ENCODE peak calls at places on chromosome 1, in four cellular contexts. X, Q, N and G are unnamed samples.

GRCh38 chr1:101278845-101279244 is 42.0 kb downstream of the S1PR1 start:
- DNase-seq in X (no peak), Q (no peak), N (no peak), G (no peak)

GRCh38 chr1:226737819-226738420 is 1.2 kb downstream of the ITPKB start:
- DNase-seq in X (peak), Q (peak), N (peak), G (peak)

GRCh38 chr1:160489513-160490261 is 33.4 kb downstream of the SLAMF6 start:
- DNase-seq in X (no peak), Q (no peak), N (no peak), G (no peak)

GRCh38 chr1:18740617-18741016 is 110.0 kb downstream of the PAX7 start:
- DNase-seq in X (no peak), Q (no peak), N (no peak), G (no peak)

GRCh38 chr1:187051618-187052232 is 223.0 kb downstream of the PLA2G4A start:
- DNase-seq in X (peak), Q (peak), N (no peak), G (peak)

GRCh38 chr1:161706483-161707347 is at the start of gene FCRLA:
- DNase-seq in X (peak), Q (peak), N (no peak), G (peak)

GRCh38 chr1:184970691-184971161 is 3.6 kb downstream of the NIBAN1 start:
- DNase-seq in X (peak), Q (peak), N (no peak), G (peak)

GRCh38 chr1:248696261-248696660 is 6.3 kb downstream of the OR14I1 start:
- DNase-seq in X (no peak), Q (no peak), N (no peak), G (peak)

GRCh38 chr1:205601209-205601608 is 30.6 kb downstream of the ELK4 start:
- DNase-seq in X (no peak), Q (no peak), N (no peak), G (no peak)

GRCh38 chr1:182784556-182785171 is 4.9 kb upstream of the NPL start:
- DNase-seq in X (peak), Q (peak), N (no peak), G (peak)

GRCh38 chr1:64473367-64473766 is 3.4 kb downstream of the CACHD1 start:
- DNase-seq in X (no peak), Q (no peak), N (no peak), G (no peak)

GRCh38 chr1:203673550-203674411 is 47.1 kb downstream of the ATP2B4 start:
- DNase-seq in X (peak), Q (peak), N (peak), G (peak)

GRCh38 chr1:155962599-155963211 is 15.6 kb downstream of the ARHGEF2 start:
- DNase-seq in X (peak), Q (peak), N (no peak), G (peak)

GRCh38 chr1:192632641-192633532 is 3.1 kb upstream of the RGS13 start:
- DNase-seq in X (no peak), Q (no peak), N (no peak), G (no peak)

GRCh38 chr1:5125208-5125607 is 470.8 kb downstream of the AJAP1 start:
- DNase-seq in X (no peak), Q (no peak), N (no peak), G (no peak)

GRCh38 chr1:232316864-232317263 is 313.1 kb downstream of the SIPA1L2 start:
- DNase-seq in X (no peak), Q (no peak), N (no peak), G (peak)

GRCh38 chr1:215777370-215777925 is 210.3 kb downstream of the KCTD3 start:
- DNase-seq in X (no peak), Q (no peak), N (no peak), G (peak)

GRCh38 chr1:151968058-151968457 is 25.6 kb downstream of the S100A10 start:
- DNase-seq in X (peak), Q (peak), N (no peak), G (peak)

GRCh38 chr1:37441490-37441889 is 32.9 kb upstream of the ZC3H12A start:
- DNase-seq in X (no peak), Q (no peak), N (no peak), G (no peak)

GRCh38 chr1:193181526-193181925 is 4.9 kb downstream of the B3GALT2 start:
- DNase-seq in X (no peak), Q (no peak), N (no peak), G (no peak)

GRCh38 chr1:90761781-90762589 is 44.9 kb upstream of the BARHL2 start:
- DNase-seq in X (no peak), Q (no peak), N (no peak), G (no peak)

GRCh38 chr1:1399187-1399869 is at the start of gene CCNL2:
- DNase-seq in X (peak), Q (peak), N (peak), G (peak)

GRCh38 chr1:33082575-33083112 is 1.7 kb downstream of the AZIN2 start:
- DNase-seq in X (no peak), Q (no peak), N (no peak), G (peak)

GRCh38 chr1:214271174-214271858 is 9.6 kb upstream of the SMYD2 start:
- DNase-seq in X (no peak), Q (no peak), N (no peak), G (no peak)

GRCh38 chr1:9689011-9689706 is 37.6 kb downstream of the PIK3CD start:
- DNase-seq in X (peak), Q (peak), N (peak), G (peak)

GRCh38 chr1:64664287-64664686 is 80.6 kb upstream of the RAVER2 start:
- DNase-seq in X (no peak), Q (no peak), N (no peak), G (no peak)

GRCh38 chr1:115400891-115401290 is 62.8 kb upstream of the NGF start:
- DNase-seq in X (no peak), Q (no peak), N (no peak), G (no peak)

GRCh38 chr1:234607091-234608025 is 2.6 kb downstream of the IRF2BP2 start:
- DNase-seq in X (peak), Q (peak), N (peak), G (peak)

GRCh38 chr1:113928950-113929749 is at the start of gene HIPK1:
- DNase-seq in X (peak), Q (peak), N (peak), G (peak)

GRCh38 chr1:44019398-44020044 is 11.7 kb downstream of the SLC6A9 start:
- DNase-seq in X (no peak), Q (no peak), N (no peak), G (no peak)

GRCh38 chr1:209601809-209602657 is 18.5 kb downstream of the CAMK1G start:
- DNase-seq in X (peak), Q (peak), N (no peak), G (peak)

GRCh38 chr1:220991959-220992704 is 112.9 kb downstream of the HLX start:
- DNase-seq in X (peak), Q (peak), N (no peak), G (no peak)

GRCh38 chr1:47436304-47436978 is 1.4 kb upstream of the FOXD2 start:
- DNase-seq in X (peak), Q (peak), N (peak), G (peak)

GRCh38 chr1:218718977-218719376 is 373.8 kb downstream of the TGFB2 start:
- DNase-seq in X (no peak), Q (peak), N (no peak), G (no peak)

GRCh38 chr1:221439734-221440436 is 302.0 kb downstream of the DUSP10 start:
- DNase-seq in X (peak), Q (peak), N (no peak), G (peak)

GRCh38 chr1:210259496-210259895 is 26.9 kb downstream of the SERTAD4 start:
- DNase-seq in X (peak), Q (peak), N (no peak), G (no peak)

GRCh38 chr1:185157599-185158469 is 867 bp downstream of the SWT1 start:
- DNase-seq in X (no peak), Q (no peak), N (no peak), G (peak)

DNA sequence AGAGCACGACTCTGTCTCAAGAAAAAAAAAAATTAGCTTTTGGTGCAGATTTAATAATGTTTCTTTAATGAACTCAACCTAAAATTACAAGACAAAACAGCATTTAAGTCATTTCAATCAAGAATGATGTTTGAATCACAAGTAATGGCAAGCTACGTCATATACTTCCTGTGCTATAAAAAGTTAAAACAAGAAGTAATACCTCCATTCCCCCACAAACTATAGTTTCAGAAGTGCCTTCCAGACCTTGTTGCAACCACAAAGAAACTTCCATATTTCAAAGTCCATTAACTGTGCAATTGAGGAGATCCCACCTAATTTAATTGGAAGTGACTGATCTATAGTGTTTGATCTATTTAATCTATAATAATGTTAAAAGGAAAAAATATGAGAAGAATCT is 15.1 kb downstream of the NRDC start:
- DNase-seq in X (no peak), Q (no peak), N (no peak), G (no peak)
- TF ChIP-seq CTCF in X (no peak), Q (no peak), N (no peak), G (no peak)

GRCh38 chr1:224534731-224535130 is 81.4 kb upstream of the CNIH3 start:
- DNase-seq in X (no peak), Q (no peak), N (no peak), G (no peak)
- TF ChIP-seq CTCF in X (no peak), Q (no peak), N (no peak), G (no peak)

GRCh38 chr1:243483084-243483845 is 227.4 kb downstream of the SDCCAG8 start:
- DNase-seq in X (no peak), Q (no peak), N (peak), G (no peak)
- TF ChIP-seq CTCF in X (peak), Q (no peak), N (peak), G (no peak)

GRCh38 chr1:183922197-183922596 is 115.3 kb downstream of the COLGALT2 start:
- DNase-seq in X (no peak), Q (no peak), N (no peak), G (no peak)
- TF ChIP-seq CTCF in X (no peak), Q (no peak), N (no peak), G (no peak)

GRCh38 chr1:159056069-159056698 is 20.4 kb downstream of the AIM2 start:
- DNase-seq in X (peak), Q (peak), N (no peak), G (no peak)
- TF ChIP-seq CTCF in X (no peak), Q (peak), N (no peak), G (peak)

GRCh38 chr1:198156745-198157240 is at the start of gene NEK7:
- DNase-seq in X (peak), Q (peak), N (peak), G (peak)
- TF ChIP-seq CTCF in X (no peak), Q (no peak), N (no peak), G (no peak)

GRCh38 chr1:2801535-2802291 is at the start of gene TTC34:
- DNase-seq in X (no peak), Q (no peak), N (peak), G (no peak)
- TF ChIP-seq CTCF in X (no peak), Q (no peak), N (no peak), G (no peak)

GRCh38 chr1:168110896-168111545 is 25.7 kb downstream of the GPR161 start:
- DNase-seq in X (peak), Q (peak), N (no peak), G (peak)
- TF ChIP-seq CTCF in X (no peak), Q (no peak), N (no peak), G (no peak)